ENCODE peak calls at places on chromosomes 12 and 14, in six cellular contexts. B, P, O, I, W and C are unnamed samples.

GRCh38 chr12:2877959-2878732 is 1.1 kb downstream of the RHNO1 start:
- DNase-seq in B (no peak), P (no peak), O (no peak), I (no peak), W (no peak), C (no peak)

GRCh38 chr14:63777024-63777423 is 49.2 kb upstream of the SGPP1 start:
- DNase-seq in B (peak), P (no peak), O (peak), I (no peak), W (no peak), C (peak)

GRCh38 chr12:52442600-52443061 is 8.5 kb upstream of the KRT75 start:
- DNase-seq in B (peak), P (peak), O (peak), I (no peak), W (no peak), C (no peak)

GRCh38 chr12:77300815-77301214 is 235.4 kb upstream of the E2F7 start:
- DNase-seq in B (no peak), P (no peak), O (no peak), I (no peak), W (no peak), C (no peak)

GRCh38 chr12:124032265-124032886 is 59.4 kb downstream of the ZNF664 start:
- DNase-seq in B (no peak), P (peak), O (peak), I (peak), W (no peak), C (no peak)

GRCh38 chr14:104265918-104266642 is 127.7 kb downstream of the KIF26A start:
- DNase-seq in B (no peak), P (no peak), O (no peak), I (peak), W (no peak), C (no peak)

GRCh38 chr14:89746135-89746534 is 208.4 kb downstream of the EFCAB11 start:
- DNase-seq in B (no peak), P (no peak), O (no peak), I (no peak), W (no peak), C (no peak)

GRCh38 chr14:43735926-43736325 is 771.2 kb downstream of the FSCB start:
- DNase-seq in B (no peak), P (no peak), O (no peak), I (no peak), W (no peak), C (no peak)

GRCh38 chr14:99231850-99232401 is 40.1 kb downstream of the BCL11B start:
- DNase-seq in B (no peak), P (peak), O (no peak), I (no peak), W (no peak), C (no peak)

GRCh38 chr12:20555771-20556170 is 139.4 kb upstream of the SLCO1C1 start:
- DNase-seq in B (no peak), P (no peak), O (no peak), I (no peak), W (no peak), C (no peak)

GRCh38 chr12:124399622-124400021 is 104.7 kb downstream of the RFLNA start:
- DNase-seq in B (no peak), P (no peak), O (peak), I (no peak), W (no peak), C (no peak)

GRCh38 chr14:64550539-64551333 is 975 bp downstream of the PPP1R36 start:
- DNase-seq in B (no peak), P (no peak), O (no peak), I (no peak), W (no peak), C (no peak)

GRCh38 chr14:94460631-94461416 is 8.2 kb upstream of the SERPINA11 start:
- DNase-seq in B (no peak), P (no peak), O (no peak), I (no peak), W (no peak), C (no peak)

GRCh38 chr14:61102549-61103466 is 121.8 kb downstream of the SLC38A6 start:
- DNase-seq in B (no peak), P (peak), O (peak), I (no peak), W (no peak), C (no peak)

GRCh38 chr12:4603946-4604345 is 41.9 kb downstream of the DYRK4 start:
- DNase-seq in B (no peak), P (no peak), O (no peak), I (no peak), W (no peak), C (no peak)

GRCh38 chr14:94670692-94671285 is 58.6 kb downstream of the SERPINA3 start:
- DNase-seq in B (no peak), P (no peak), O (no peak), I (no peak), W (no peak), C (no peak)

GRCh38 chr12:99087278-99087677 is 442.2 kb downstream of the APAF1 start:
- DNase-seq in B (no peak), P (no peak), O (no peak), I (no peak), W (no peak), C (no peak)

GRCh38 chr14:77040059-77040308 is 11.5 kb upstream of the IRF2BPL start:
- DNase-seq in B (no peak), P (no peak), O (no peak), I (no peak), W (no peak), C (no peak)

GRCh38 chr14:106417224-106418049 is 891.1 kb downstream of the TMEM121 start:
- DNase-seq in B (no peak), P (no peak), O (peak), I (peak), W (peak), C (no peak)

GRCh38 chr12:6697584-6698351 is 2.8 kb downstream of the PIANP start:
- DNase-seq in B (no peak), P (peak), O (peak), I (no peak), W (no peak), C (no peak)

DNA sequence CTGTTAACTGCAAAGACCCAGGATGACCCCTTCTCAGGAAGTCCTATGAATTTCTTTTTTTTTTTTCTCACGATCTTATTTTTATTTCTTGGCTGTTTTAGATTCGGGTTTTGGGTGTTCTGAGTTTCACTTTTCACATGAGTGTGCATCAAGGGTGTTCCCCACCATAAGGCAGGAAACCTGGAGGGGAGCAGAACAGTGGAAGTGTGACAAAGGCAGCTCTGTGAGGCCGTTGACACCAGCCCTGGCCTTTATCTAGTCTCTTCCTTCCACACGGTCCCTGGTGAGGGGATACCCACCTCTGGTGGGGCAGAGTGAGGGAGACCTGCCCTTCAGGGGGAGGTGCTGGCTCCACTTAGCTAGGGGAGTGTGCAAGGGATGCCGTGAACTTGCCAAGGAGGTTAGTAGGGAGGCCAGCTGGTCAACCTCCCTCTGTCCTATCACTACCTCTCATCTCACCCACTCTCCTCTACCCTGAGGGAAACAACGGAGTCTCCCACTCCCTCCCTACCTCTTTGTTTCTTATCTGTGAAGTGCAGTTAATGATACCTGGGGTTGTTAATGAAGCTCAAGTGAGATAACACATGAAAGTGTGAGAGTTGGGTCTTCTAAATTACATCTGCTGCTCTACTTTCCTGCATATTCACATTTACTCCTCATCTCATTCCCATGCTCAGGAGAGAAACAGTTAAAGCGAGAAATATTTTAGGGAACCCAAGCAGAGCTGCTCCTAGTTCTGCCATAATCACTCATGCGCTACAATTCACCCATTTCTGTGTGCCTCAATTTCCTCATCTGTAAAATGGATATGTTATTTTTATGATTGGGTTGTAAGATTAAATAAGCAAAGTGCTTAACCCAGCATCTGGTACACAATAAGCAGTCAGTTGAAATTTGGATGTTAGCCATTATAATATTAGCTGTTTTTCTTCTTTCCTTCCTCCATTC is 4.4 kb upstream of the GALNT6 start:
- DNase-seq in B (no peak), P (no peak), O (no peak), I (no peak), W (peak), C (no peak)
- H3K4me3 ChIP-seq in B (no peak), P (no peak), O (no peak), I (no peak), W (peak), C (no peak)

DNA sequence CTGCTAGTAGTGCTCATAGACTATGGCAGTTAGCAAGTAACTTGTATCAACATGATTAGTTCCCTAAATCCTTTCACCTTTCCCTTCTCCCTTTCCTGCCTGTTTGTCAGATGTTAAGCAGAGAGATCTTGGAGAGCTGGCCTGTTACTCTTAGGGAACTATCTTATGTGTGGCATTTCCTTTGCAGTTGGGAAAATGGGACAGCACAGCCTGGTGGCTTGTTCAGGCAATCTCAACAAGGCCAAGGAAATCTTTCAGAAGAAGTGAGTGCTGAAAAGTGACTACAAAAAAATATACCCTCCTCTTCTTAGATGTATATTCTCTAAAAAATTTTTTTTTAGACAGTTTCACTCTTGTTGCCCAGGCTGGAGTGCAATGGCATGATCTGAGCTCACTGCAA is 7.4 kb downstream of the PARP2 start:
- DNase-seq in B (no peak), P (no peak), O (no peak), I (no peak), W (no peak), C (no peak)
- TF ChIP-seq CTCF in B (peak), P (peak), O (no peak), I (no peak), W (no peak), C (peak)

GRCh38 chr12:64706831-64707230 is 52.4 kb downstream of the GNS start:
- DNase-seq in B (no peak), P (no peak), O (no peak), I (no peak), W (no peak), C (no peak)

GRCh38 chr12:64709429-64709828 is 49.8 kb downstream of the GNS start:
- DNase-seq in B (no peak), P (no peak), O (no peak), I (no peak), W (no peak), C (no peak)

GRCh38 chr12:64707362-64707761 is 51.8 kb downstream of the GNS start:
- DNase-seq in B (no peak), P (no peak), O (no peak), I (no peak), W (no peak), C (no peak)

GRCh38 chr12:64701283-64701682 is 57.9 kb downstream of the GNS start:
- DNase-seq in B (no peak), P (no peak), O (no peak), I (no peak), W (no peak), C (no peak)

GRCh38 chr12:64706366-64706765 is 52.8 kb downstream of the GNS start:
- DNase-seq in B (no peak), P (no peak), O (no peak), I (no peak), W (no peak), C (no peak)
- H3K4me3 ChIP-seq in B (no peak), P (no peak), O (no peak), I (no peak), W (no peak), C (no peak)

DNA sequence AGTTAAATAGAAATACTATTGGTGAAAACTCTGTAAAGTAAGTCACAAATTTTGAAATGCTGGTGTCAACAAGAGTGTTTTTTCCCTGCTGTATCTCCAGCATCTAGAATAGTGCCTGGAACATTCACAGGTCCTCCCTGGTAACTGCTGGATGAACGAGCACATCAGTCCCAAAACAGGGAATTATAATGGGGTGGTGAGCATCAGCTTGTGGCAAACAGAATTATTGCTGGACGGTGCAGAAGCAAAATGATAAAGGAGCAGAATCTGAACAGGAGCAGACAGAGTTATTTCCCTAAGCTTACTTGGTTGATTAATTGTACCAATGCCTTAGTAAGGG is 129.9 kb downstream of the GRIP1 start:
- DNase-seq in B (no peak), P (no peak), O (no peak), I (no peak), W (no peak), C (no peak)
- TF ChIP-seq CTCF in B (no peak), P (peak), O (no peak), I (no peak), W (no peak), C (no peak)

GRCh38 chr14:95689441-95689840 is 3.2 kb downstream of the TCL1B start:
- DNase-seq in B (no peak), P (no peak), O (no peak), I (no peak), W (no peak), C (no peak)

GRCh38 chr14:95686935-95687334 is 709 bp downstream of the TCL1B start:
- DNase-seq in B (no peak), P (no peak), O (no peak), I (no peak), W (no peak), C (no peak)

GRCh38 chr14:95683793-95684192 is 2.4 kb upstream of the TCL1B start:
- DNase-seq in B (no peak), P (no peak), O (peak), I (no peak), W (no peak), C (no peak)

GRCh38 chr14:95690815-95691214 is 4.6 kb downstream of the TCL1B start:
- DNase-seq in B (no peak), P (no peak), O (no peak), I (no peak), W (no peak), C (no peak)

GRCh38 chr14:95685978-95686922 is at the start of gene TCL1B:
- DNase-seq in B (no peak), P (no peak), O (no peak), I (no peak), W (no peak), C (no peak)
- H3K4me3 ChIP-seq in B (no peak), P (no peak), O (no peak), I (no peak), W (no peak), C (no peak)

GRCh38 chr14:87052646-87053225 is 940.2 kb downstream of the GALC start:
- DNase-seq in B (no peak), P (no peak), O (no peak), I (no peak), W (no peak), C (no peak)
- TF ChIP-seq CTCF in B (no peak), P (no peak), O (no peak), I (no peak), W (no peak), C (no peak)

DNA sequence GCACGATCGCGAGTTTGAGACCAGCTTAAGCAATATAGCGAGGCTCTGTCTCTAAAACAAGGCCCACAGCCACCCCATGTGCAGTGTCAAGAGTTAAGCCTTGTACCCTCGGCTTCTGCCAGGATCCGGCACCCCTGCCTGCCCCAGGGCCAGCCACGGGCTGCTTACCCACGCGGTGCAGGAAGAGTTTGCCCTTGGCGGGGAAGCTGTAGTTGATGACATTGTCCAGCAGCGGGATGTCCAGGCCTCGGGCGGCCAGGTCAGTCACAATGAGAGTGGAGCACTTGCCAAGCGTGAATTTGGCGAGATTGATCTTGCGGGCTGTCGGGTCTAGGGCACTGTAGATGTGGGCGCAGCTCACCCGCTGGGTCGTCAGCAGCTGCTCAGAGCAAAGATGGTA is 13.1 kb downstream of the DDX54 start:
- DNase-seq in B (no peak), P (no peak), O (no peak), I (no peak), W (no peak), C (no peak)
- H3K4me3 ChIP-seq in B (no peak), P (no peak), O (no peak), I (no peak), W (no peak), C (no peak)

GRCh38 chr12:44873898-44874297 is 2.2 kb downstream of the NELL2 start:
- DNase-seq in B (no peak), P (peak), O (peak), I (no peak), W (no peak), C (no peak)
- TF ChIP-seq CTCF in B (no peak), P (no peak), O (no peak), I (no peak), W (peak), C (no peak)

GRCh38 chr12:58919271-58920101 is 818 bp downstream of the LRIG3 start:
- DNase-seq in B (no peak), P (peak), O (peak), I (no peak), W (peak), C (no peak)
- H3K4me3 ChIP-seq in B (peak), P (peak), O (peak), I (peak), W (peak), C (peak)

DNA sequence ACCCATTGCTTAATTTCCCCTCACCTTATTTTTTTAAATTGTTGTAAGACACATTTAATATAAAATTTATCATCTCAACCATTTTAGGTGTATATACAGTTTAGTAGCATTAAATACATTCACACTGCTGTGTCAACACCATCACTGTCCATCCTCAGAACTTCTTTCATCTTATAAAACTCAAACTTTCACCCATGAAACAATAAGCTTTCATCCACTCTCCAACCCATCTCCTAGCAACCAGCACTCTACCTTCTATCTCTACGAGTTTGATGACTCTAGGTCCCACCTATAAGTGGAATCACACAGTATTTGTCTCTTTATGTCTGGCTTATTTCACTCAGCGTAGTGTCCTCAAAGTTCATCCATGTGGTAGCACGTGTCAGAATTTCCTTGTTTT is 75.5 kb downstream of the TBX3 start:
- DNase-seq in B (no peak), P (no peak), O (no peak), I (no peak), W (no peak), C (no peak)
- TF ChIP-seq CTCF in B (no peak), P (no peak), O (no peak), I (no peak), W (no peak), C (no peak)